ENCODE peak calls at places on chromosomes 7 and 10, in four cellular contexts. One of them, this sample, is unnamed.

GRCh38 chr7:31051598-31052503 is at the start of gene ADCYAP1R1:
- DNase-seq in activated B cell treated with CpG ODN at 0.5 μM for 24 hours: no peak
- DNase-seq in tibial artery: no peak
- DNase-seq in RWPE1: no peak
- DNase-seq in this sample: no peak

GRCh38 chr10:124058346-124059003 is 34.9 kb downstream of the CHST15 start:
- DNase-seq in activated B cell treated with CpG ODN at 0.5 μM for 24 hours: no peak
- DNase-seq in tibial artery: no peak
- DNase-seq in RWPE1: no peak
- DNase-seq in this sample: no peak

GRCh38 chr7:2821842-2822507 is 22.1 kb downstream of the GNA12 start:
- DNase-seq in activated B cell treated with CpG ODN at 0.5 μM for 24 hours: no peak
- DNase-seq in tibial artery: no peak
- DNase-seq in RWPE1: peak; percentile 90
- DNase-seq in this sample: no peak

GRCh38 chr10:72764151-72764550 is 72.2 kb downstream of the MCU start:
- DNase-seq in activated B cell treated with CpG ODN at 0.5 μM for 24 hours: no peak
- DNase-seq in tibial artery: no peak
- DNase-seq in RWPE1: peak; percentile 54
- DNase-seq in this sample: no peak

GRCh38 chr7:14197280-14197679 is 207.8 kb upstream of the ETV1 start:
- DNase-seq in activated B cell treated with CpG ODN at 0.5 μM for 24 hours: no peak
- DNase-seq in tibial artery: no peak
- DNase-seq in RWPE1: no peak
- DNase-seq in this sample: no peak

GRCh38 chr10:90204131-90204955 is 503.0 kb downstream of the KIF20B start:
- DNase-seq in activated B cell treated with CpG ODN at 0.5 μM for 24 hours: no peak
- DNase-seq in tibial artery: no peak
- DNase-seq in RWPE1: no peak
- DNase-seq in this sample: no peak

GRCh38 chr7:66233638-66234037 is 28.5 kb downstream of the TPST1 start:
- DNase-seq in activated B cell treated with CpG ODN at 0.5 μM for 24 hours: no peak
- DNase-seq in tibial artery: no peak
- DNase-seq in RWPE1: no peak
- DNase-seq in this sample: no peak

GRCh38 chr7:115110523-115110922 is 188.6 kb downstream of the MDFIC start:
- DNase-seq in activated B cell treated with CpG ODN at 0.5 μM for 24 hours: no peak
- DNase-seq in tibial artery: no peak
- DNase-seq in RWPE1: no peak
- DNase-seq in this sample: no peak

GRCh38 chr10:42630537-42631134 is 7.7 kb downstream of the ZNF33B start:
- DNase-seq in activated B cell treated with CpG ODN at 0.5 μM for 24 hours: no peak
- DNase-seq in tibial artery: no peak
- DNase-seq in RWPE1: no peak
- DNase-seq in this sample: no peak

GRCh38 chr7:80942261-80943041 is 23.6 kb upstream of the SEMA3C start:
- DNase-seq in activated B cell treated with CpG ODN at 0.5 μM for 24 hours: no peak
- DNase-seq in tibial artery: peak; percentile 78
- DNase-seq in RWPE1: peak; percentile 94
- DNase-seq in this sample: no peak

GRCh38 chr7:16657656-16658279 is 11.8 kb downstream of the BZW2 start:
- DNase-seq in activated B cell treated with CpG ODN at 0.5 μM for 24 hours: no peak
- DNase-seq in tibial artery: no peak
- DNase-seq in RWPE1: peak; percentile 53
- DNase-seq in this sample: no peak

GRCh38 chr7:111735661-111736323 is 173.5 kb upstream of the IMMP2L start:
- DNase-seq in activated B cell treated with CpG ODN at 0.5 μM for 24 hours: no peak
- DNase-seq in tibial artery: no peak
- DNase-seq in RWPE1: peak; percentile 63
- DNase-seq in this sample: peak; percentile 33

GRCh38 chr10:131961047-131961776 is 20.5 kb downstream of the BNIP3 start:
- DNase-seq in activated B cell treated with CpG ODN at 0.5 μM for 24 hours: no peak
- DNase-seq in tibial artery: no peak
- DNase-seq in RWPE1: no peak
- DNase-seq in this sample: peak; percentile 71

GRCh38 chr7:7719235-7719634 is 828 bp upstream of the RPA3 start:
- DNase-seq in activated B cell treated with CpG ODN at 0.5 μM for 24 hours: no peak
- DNase-seq in tibial artery: no peak
- DNase-seq in RWPE1: peak; percentile 76
- DNase-seq in this sample: peak; percentile 63

GRCh38 chr10:92213049-92213448 is 77.8 kb downstream of the CPEB3 start:
- DNase-seq in activated B cell treated with CpG ODN at 0.5 μM for 24 hours: no peak
- DNase-seq in tibial artery: no peak
- DNase-seq in RWPE1: no peak
- DNase-seq in this sample: no peak

GRCh38 chr10:35643151-35643975 is 1.3 kb upstream of the FZD8 start:
- DNase-seq in activated B cell treated with CpG ODN at 0.5 μM for 24 hours: peak; percentile 29
- DNase-seq in tibial artery: peak; percentile 90
- DNase-seq in RWPE1: peak; percentile 20
- DNase-seq in this sample: peak; percentile 88

GRCh38 chr10:103618575-103619423 is 125.3 kb downstream of the NEURL1 start:
- DNase-seq in activated B cell treated with CpG ODN at 0.5 μM for 24 hours: no peak
- DNase-seq in tibial artery: peak; percentile 95
- DNase-seq in RWPE1: no peak
- DNase-seq in this sample: peak; percentile 61

GRCh38 chr10:65123120-65123519 is 1601.9 kb downstream of the REEP3 start:
- DNase-seq in activated B cell treated with CpG ODN at 0.5 μM for 24 hours: no peak
- DNase-seq in tibial artery: no peak
- DNase-seq in RWPE1: no peak
- DNase-seq in this sample: no peak

GRCh38 chr10:101097881-101098280 is 33.2 kb upstream of the TLX1 start:
- DNase-seq in activated B cell treated with CpG ODN at 0.5 μM for 24 hours: no peak
- DNase-seq in tibial artery: no peak
- DNase-seq in RWPE1: no peak
- DNase-seq in this sample: no peak

GRCh38 chr7:73879977-73880681 is 19.2 kb downstream of the TMEM270 start:
- DNase-seq in activated B cell treated with CpG ODN at 0.5 μM for 24 hours: no peak
- DNase-seq in tibial artery: peak; percentile 94
- DNase-seq in RWPE1: no peak
- DNase-seq in this sample: no peak

GRCh38 chr7:112986256-112987031 is 100.2 kb downstream of the GPR85 start:
- DNase-seq in activated B cell treated with CpG ODN at 0.5 μM for 24 hours: no peak
- DNase-seq in tibial artery: no peak
- DNase-seq in RWPE1: no peak
- DNase-seq in this sample: no peak

GRCh38 chr10:100347568-100348195 is 649 bp downstream of the SCD start:
- DNase-seq in activated B cell treated with CpG ODN at 0.5 μM for 24 hours: no peak
- DNase-seq in tibial artery: no peak
- DNase-seq in RWPE1: no peak
- DNase-seq in this sample: no peak

GRCh38 chr10:71396084-71396713 is 521 bp upstream of the CDH23 start:
- DNase-seq in activated B cell treated with CpG ODN at 0.5 μM for 24 hours: peak; percentile 54
- DNase-seq in tibial artery: no peak
- DNase-seq in RWPE1: no peak
- DNase-seq in this sample: peak; percentile 69

GRCh38 chr7:149285581-149285975 is 23.6 kb downstream of the ZNF783 start:
- DNase-seq in activated B cell treated with CpG ODN at 0.5 μM for 24 hours: no peak
- DNase-seq in tibial artery: no peak
- DNase-seq in RWPE1: no peak
- DNase-seq in this sample: peak; percentile 23

GRCh38 chr10:112275512-112276245 is 7.5 kb upstream of the TECTB start:
- DNase-seq in activated B cell treated with CpG ODN at 0.5 μM for 24 hours: no peak
- DNase-seq in tibial artery: no peak
- DNase-seq in RWPE1: no peak
- DNase-seq in this sample: no peak

GRCh38 chr10:630581-631073 is 58.8 kb downstream of the DIP2C start:
- DNase-seq in activated B cell treated with CpG ODN at 0.5 μM for 24 hours: no peak
- DNase-seq in tibial artery: peak; percentile 48
- DNase-seq in RWPE1: no peak
- DNase-seq in this sample: no peak

GRCh38 chr10:11776080-11776479 is 33.9 kb downstream of the ECHDC3 start:
- DNase-seq in activated B cell treated with CpG ODN at 0.5 μM for 24 hours: no peak
- DNase-seq in tibial artery: no peak
- DNase-seq in RWPE1: peak; percentile 30
- DNase-seq in this sample: no peak

GRCh38 chr10:80596391-80597257 is 58.9 kb downstream of the SH2D4B start:
- DNase-seq in activated B cell treated with CpG ODN at 0.5 μM for 24 hours: no peak
- DNase-seq in tibial artery: no peak
- DNase-seq in RWPE1: peak; percentile 64
- DNase-seq in this sample: no peak

GRCh38 chr10:114337510-114338462 is 66.5 kb downstream of the AFAP1L2 start:
- DNase-seq in activated B cell treated with CpG ODN at 0.5 μM for 24 hours: no peak
- DNase-seq in tibial artery: no peak
- DNase-seq in RWPE1: no peak
- DNase-seq in this sample: no peak